ENCODE peak calls at places on chromosome 4, in nine cellular contexts. One of them, this sample, is unnamed.

GRCh38 chr4:77092832-77093800 is 17.3 kb upstream of the CCNI start:
- DNase-seq in lower leg skin: no peak
- DNase-seq in smooth muscle cell of the brain vasculature: no peak
- DNase-seq in left cardiac atrium: no peak
- DNase-seq in cerebellar nuclear complex: no peak
- DNase-seq in GM12865: no peak
- DNase-seq in HL-60: peak
- DNase-seq in MV-4-11: peak
- DNase-seq in stimulated activated CD8-positive, alpha-beta memory T cell treated with anti-CD3 and anti-CD28 coated beads, Interleukin-7, amount 100 ng/mL, for 1 hour: no peak
- DNase-seq in this sample: peak

GRCh38 chr4:74431113-74431826 is 13.7 kb upstream of the AREG start:
- DNase-seq in MV-4-11: peak
- DNase-seq in left cardiac atrium: no peak
- DNase-seq in stimulated activated CD8-positive, alpha-beta memory T cell treated with anti-CD3 and anti-CD28 coated beads, Interleukin-7, amount 100 ng/mL, for 1 hour: no peak
- DNase-seq in GM12865: no peak
- DNase-seq in HL-60: peak
- DNase-seq in lower leg skin: no peak
- DNase-seq in smooth muscle cell of the brain vasculature: no peak
- DNase-seq in cerebellar nuclear complex: no peak
- DNase-seq in this sample: no peak

GRCh38 chr4:65407483-65407882 is 262.8 kb downstream of the EPHA5 start:
- DNase-seq in stimulated activated CD8-positive, alpha-beta memory T cell treated with anti-CD3 and anti-CD28 coated beads, Interleukin-7, amount 100 ng/mL, for 1 hour: no peak
- DNase-seq in smooth muscle cell of the brain vasculature: no peak
- DNase-seq in GM12865: no peak
- DNase-seq in left cardiac atrium: no peak
- DNase-seq in MV-4-11: no peak
- DNase-seq in cerebellar nuclear complex: no peak
- DNase-seq in HL-60: no peak
- DNase-seq in lower leg skin: no peak
- DNase-seq in this sample: no peak

GRCh38 chr4:139530833-139531427 is 25.1 kb downstream of the SETD7 start:
- DNase-seq in smooth muscle cell of the brain vasculature: no peak
- DNase-seq in stimulated activated CD8-positive, alpha-beta memory T cell treated with anti-CD3 and anti-CD28 coated beads, Interleukin-7, amount 100 ng/mL, for 1 hour: no peak
- DNase-seq in left cardiac atrium: peak
- DNase-seq in cerebellar nuclear complex: no peak
- DNase-seq in GM12865: peak
- DNase-seq in lower leg skin: no peak
- DNase-seq in MV-4-11: peak
- DNase-seq in HL-60: peak
- DNase-seq in this sample: peak

GRCh38 chr4:98625920-98626319 is 32.5 kb downstream of the TSPAN5 start:
- DNase-seq in stimulated activated CD8-positive, alpha-beta memory T cell treated with anti-CD3 and anti-CD28 coated beads, Interleukin-7, amount 100 ng/mL, for 1 hour: no peak
- DNase-seq in left cardiac atrium: no peak
- DNase-seq in cerebellar nuclear complex: no peak
- DNase-seq in HL-60: no peak
- DNase-seq in smooth muscle cell of the brain vasculature: no peak
- DNase-seq in lower leg skin: no peak
- DNase-seq in MV-4-11: no peak
- DNase-seq in GM12865: no peak
- DNase-seq in this sample: no peak

GRCh38 chr4:102586644-102587021 is 85.5 kb downstream of the NFKB1 start:
- DNase-seq in MV-4-11: no peak
- DNase-seq in cerebellar nuclear complex: no peak
- DNase-seq in smooth muscle cell of the brain vasculature: no peak
- DNase-seq in left cardiac atrium: no peak
- DNase-seq in stimulated activated CD8-positive, alpha-beta memory T cell treated with anti-CD3 and anti-CD28 coated beads, Interleukin-7, amount 100 ng/mL, for 1 hour: no peak
- DNase-seq in GM12865: peak
- DNase-seq in lower leg skin: no peak
- DNase-seq in HL-60: no peak
- DNase-seq in this sample: no peak

GRCh38 chr4:122555216-122555615 is 65.7 kb downstream of the IL21 start:
- DNase-seq in MV-4-11: no peak
- DNase-seq in smooth muscle cell of the brain vasculature: no peak
- DNase-seq in GM12865: no peak
- DNase-seq in lower leg skin: no peak
- DNase-seq in cerebellar nuclear complex: no peak
- DNase-seq in left cardiac atrium: no peak
- DNase-seq in stimulated activated CD8-positive, alpha-beta memory T cell treated with anti-CD3 and anti-CD28 coated beads, Interleukin-7, amount 100 ng/mL, for 1 hour: no peak
- DNase-seq in HL-60: no peak
- DNase-seq in this sample: no peak

GRCh38 chr4:2322801-2323200 is 60.9 kb upstream of the MXD4 start:
- DNase-seq in MV-4-11: peak
- DNase-seq in lower leg skin: no peak
- DNase-seq in left cardiac atrium: no peak
- DNase-seq in HL-60: no peak
- DNase-seq in smooth muscle cell of the brain vasculature: no peak
- DNase-seq in cerebellar nuclear complex: no peak
- DNase-seq in stimulated activated CD8-positive, alpha-beta memory T cell treated with anti-CD3 and anti-CD28 coated beads, Interleukin-7, amount 100 ng/mL, for 1 hour: no peak
- DNase-seq in GM12865: no peak
- DNase-seq in this sample: no peak

GRCh38 chr4:26076896-26077295 is 162.9 kb downstream of the SMIM20 start:
- DNase-seq in stimulated activated CD8-positive, alpha-beta memory T cell treated with anti-CD3 and anti-CD28 coated beads, Interleukin-7, amount 100 ng/mL, for 1 hour: no peak
- DNase-seq in left cardiac atrium: no peak
- DNase-seq in smooth muscle cell of the brain vasculature: no peak
- DNase-seq in HL-60: no peak
- DNase-seq in lower leg skin: no peak
- DNase-seq in cerebellar nuclear complex: no peak
- DNase-seq in MV-4-11: peak
- DNase-seq in GM12865: no peak
- DNase-seq in this sample: no peak

This sample was measured in naive B cell.